ENCODE peak calls at places on chromosome 3, in six cellular contexts. L is foreskin fibroblast, F is esophagus squamous epithelium, Y is heart right ventricle, Z is BE2C, M is cardiac muscle cell. V is an unnamed sample.

GRCh38 chr3:82587174-82587573 is 825.7 kb upstream of the GBE1 start:
- DNase-seq in L (no peak), Z (no peak), M (no peak), Y (no peak), F (no peak), V (no peak)

GRCh38 chr3:42189071-42189470 is 76.9 kb downstream of the CCK start:
- DNase-seq in Y (peak), L (no peak), F (no peak), M (no peak), Z (no peak), V (no peak)

GRCh38 chr3:61802772-61803171 is 241.4 kb downstream of the PTPRG start:
- DNase-seq in L (no peak), M (no peak), Y (no peak), F (no peak), Z (no peak), V (no peak)

GRCh38 chr3:17125738-17126137 is 241.0 kb downstream of the PLCL2 start:
- DNase-seq in F (no peak), Z (no peak), L (no peak), M (no peak), Y (no peak), V (no peak)

GRCh38 chr3:49401758-49402157 is 10.0 kb downstream of the RHOA start:
- DNase-seq in L (no peak), F (no peak), M (no peak), Y (no peak), Z (no peak), V (no peak)

GRCh38 chr3:177358085-177358967 is 161.0 kb upstream of the TBL1XR1 start:
- DNase-seq in F (peak), Y (peak), L (peak), Z (peak), M (peak), V (peak)

GRCh38 chr3:57682284-57682683 is 10.6 kb downstream of the DENND6A start:
- DNase-seq in F (no peak), Y (no peak), L (no peak), Z (no peak), M (no peak), V (peak)

GRCh38 chr3:129413687-129414506 is 14.5 kb downstream of the EFCAB12 start:
- DNase-seq in Z (no peak), M (no peak), Y (no peak), F (no peak), L (peak), V (peak)

GRCh38 chr3:103067963-103068362 is 633.1 kb downstream of the ZPLD1 start:
- DNase-seq in M (no peak), Z (no peak), Y (no peak), F (no peak), L (no peak), V (no peak)

GRCh38 chr3:3998140-3998977 is 199.1 kb downstream of the LRRN1 start:
- DNase-seq in Y (no peak), L (no peak), M (peak), Z (no peak), F (no peak), V (no peak)

GRCh38 chr3:24662449-24663345 is 168.0 kb upstream of the THRB start:
- DNase-seq in Z (no peak), M (no peak), L (no peak), F (no peak), Y (no peak), V (no peak)

GRCh38 chr3:37279226-37279625 is 104.8 kb upstream of the LRRFIP2 start:
- DNase-seq in Z (no peak), F (no peak), L (peak), Y (no peak), M (no peak), V (no peak)

GRCh38 chr3:124441766-124442165 is 288.5 kb upstream of the UMPS start:
- DNase-seq in M (no peak), Z (no peak), L (no peak), F (no peak), Y (no peak), V (no peak)

GRCh38 chr3:194548346-194549321 is 61.8 kb upstream of the ATP13A3 start:
- DNase-seq in M (no peak), Z (no peak), Y (no peak), F (no peak), L (no peak), V (no peak)

GRCh38 chr3:39147711-39148115 is 5.7 kb downstream of the CSRNP1 start:
- DNase-seq in Z (no peak), F (no peak), M (no peak), Y (peak), L (peak), V (no peak)

GRCh38 chr3:109597438-109597837 is 260.1 kb upstream of the DPPA4 start:
- DNase-seq in M (no peak), F (no peak), Z (no peak), Y (no peak), L (no peak), V (no peak)

GRCh38 chr3:15348246-15348645 is 15.9 kb upstream of the SH3BP5 start:
- DNase-seq in M (no peak), Z (no peak), L (no peak), F (no peak), Y (no peak), V (no peak)

GRCh38 chr3:132536442-132537153 is 60.5 kb upstream of the ACKR4 start:
- DNase-seq in M (no peak), F (no peak), L (no peak), Z (no peak), Y (no peak), V (peak)

GRCh38 chr3:111895079-111895478 is 36.0 kb downstream of the PHLDB2 start:
- DNase-seq in L (peak), M (peak), Z (no peak), Y (no peak), F (no peak), V (peak)

GRCh38 chr3:79204351-79204750 is 563.4 kb downstream of the ROBO1 start:
- DNase-seq in L (no peak), F (no peak), M (no peak), Z (no peak), Y (no peak), V (no peak)

GRCh38 chr3:58528629-58529028 is 8.4 kb downstream of the ACOX2 start:
- DNase-seq in Z (peak), M (peak), Y (peak), L (peak), F (no peak), V (peak)

GRCh38 chr3:42850263-42850662 is 25.4 kb downstream of the CYP8B1 start:
- DNase-seq in L (no peak), Y (no peak), F (no peak), M (no peak), Z (no peak), V (no peak)

GRCh38 chr3:109115451-109115850 is 2.5 kb downstream of the MORC1 start:
- DNase-seq in L (no peak), F (no peak), Y (no peak), M (no peak), Z (no peak), V (no peak)

GRCh38 chr3:22296641-22297040 is 545.6 kb upstream of the ZNF385D start:
- DNase-seq in Z (no peak), M (no peak), F (no peak), L (peak), Y (no peak), V (peak)

GRCh38 chr3:9151240-9151639 is 98.2 kb downstream of the SRGAP3 start:
- DNase-seq in Y (no peak), L (no peak), F (no peak), Z (no peak), M (no peak), V (no peak)

DNA sequence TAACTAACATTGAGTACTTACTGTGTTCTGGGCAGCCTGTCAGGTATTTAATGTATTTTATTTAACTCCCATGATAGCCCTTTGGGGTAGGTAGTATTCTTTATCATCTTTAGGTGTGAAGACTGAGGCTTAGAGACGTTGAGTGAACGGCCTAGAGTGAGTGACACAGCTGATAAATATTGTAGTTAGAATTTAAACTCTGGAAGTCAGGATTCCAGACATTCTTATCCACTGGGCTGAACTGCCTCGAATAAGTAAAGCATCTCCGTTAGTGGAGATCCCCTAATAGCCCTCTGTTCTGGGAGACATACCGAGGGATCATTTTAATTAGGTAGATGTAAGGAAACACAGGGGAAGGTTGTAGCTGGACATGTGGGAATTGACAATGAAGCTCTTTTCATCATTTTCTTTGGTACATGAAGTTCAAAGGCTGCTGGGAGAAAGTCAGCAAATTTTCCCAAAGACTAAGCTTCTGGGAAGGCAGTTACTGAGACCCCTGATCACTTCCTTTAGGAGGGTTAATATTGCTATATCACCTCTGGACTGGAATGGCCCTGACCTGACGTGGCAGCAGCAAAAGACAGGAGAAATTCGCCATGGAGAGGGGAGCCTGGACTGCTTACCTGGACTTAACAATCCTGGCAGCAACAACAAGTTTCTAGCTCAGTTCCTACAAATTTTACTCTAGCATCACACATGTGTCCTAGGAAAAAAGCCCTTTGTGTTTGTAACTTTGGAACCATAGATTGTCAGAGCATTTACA is 11.7 kb upstream of the PDCD6IP start:
- DNase-seq in Z (no peak), M (peak), Y (no peak), F (no peak), L (no peak), V (no peak)
- H3K4me3 ChIP-seq in Z (peak), M (peak), Y (no peak), F (no peak), L (peak), V (peak)

DNA sequence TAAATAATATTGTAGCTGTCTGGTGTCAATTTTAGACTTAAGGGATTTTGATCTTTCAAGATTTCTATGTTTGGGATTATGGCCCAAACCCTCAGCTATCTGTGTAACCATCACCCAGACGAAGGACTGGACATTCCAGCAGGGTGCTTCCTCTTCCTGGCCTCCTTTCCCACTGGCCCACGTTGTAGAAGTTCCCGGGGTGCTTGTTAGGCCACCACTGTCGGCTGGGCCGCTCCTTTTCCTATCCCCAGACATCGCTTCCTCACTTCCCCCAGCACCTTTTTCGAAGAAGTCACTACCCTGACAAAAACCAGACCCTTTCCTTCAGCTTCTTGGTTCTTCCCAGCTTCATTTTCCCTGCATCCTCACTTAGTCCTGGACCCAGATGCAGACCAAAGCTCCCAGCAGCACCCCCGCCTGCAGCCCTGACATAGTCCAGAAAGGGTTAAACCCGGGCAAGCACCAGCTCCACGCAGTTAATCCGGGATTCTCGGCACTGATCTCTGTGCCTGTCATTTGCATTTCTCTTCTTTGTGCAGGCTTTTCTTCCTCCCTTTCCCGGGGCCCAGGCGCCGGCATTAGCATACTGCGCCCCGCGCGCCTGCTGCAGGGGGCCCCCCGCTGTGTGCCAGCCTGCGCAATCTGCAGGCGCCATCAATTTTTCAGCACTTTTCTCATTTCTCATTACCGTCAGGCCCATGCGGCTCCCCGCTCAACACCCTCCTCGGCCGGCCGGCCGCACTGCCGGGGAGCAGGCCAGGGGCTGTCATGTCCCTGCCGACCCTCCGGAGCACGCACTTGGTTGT is 90.6 kb downstream of the ZNF621 start:
- DNase-seq in M (peak), Z (peak), F (no peak), Y (no peak), L (no peak), V (no peak)
- TF ChIP-seq CTCF in M (no peak), Z (no peak), F (no peak), Y (no peak), L (no peak), V (no peak)

DNA sequence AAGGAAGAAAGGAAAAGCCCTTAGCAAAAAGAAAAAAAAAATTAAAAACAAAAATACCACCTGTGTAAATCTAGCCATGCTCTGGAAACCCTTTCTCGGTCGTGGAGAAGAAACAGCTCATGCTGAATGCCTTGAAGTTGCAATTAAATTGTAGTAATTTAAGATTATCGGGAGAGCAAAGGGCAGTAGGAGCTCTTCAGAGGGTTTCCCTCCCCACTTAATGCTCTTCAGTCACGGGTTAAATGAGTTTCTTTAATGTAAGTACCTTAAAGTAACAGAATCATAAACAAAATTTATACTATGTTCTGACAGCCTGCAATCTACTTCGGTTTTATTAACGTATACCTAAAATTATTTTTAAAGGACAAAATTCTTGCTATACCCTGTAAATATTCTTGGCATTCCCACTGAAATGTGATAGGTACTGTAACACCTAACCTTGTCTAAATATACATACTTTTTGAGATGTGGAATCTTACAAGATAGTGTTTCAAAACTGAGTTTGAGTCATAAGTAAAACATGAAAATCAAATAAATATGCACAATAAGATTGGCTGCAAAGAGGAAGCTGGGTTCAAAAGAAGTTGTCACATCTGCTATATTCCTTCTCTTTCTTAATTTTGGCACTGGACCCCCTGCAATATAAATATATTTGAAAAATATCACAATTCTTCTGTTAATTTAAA is 5.3 kb downstream of the FOXP1 start:
- DNase-seq in Y (no peak), M (no peak), L (no peak), F (no peak), Z (no peak), V (peak)
- H3K4me3 ChIP-seq in Y (no peak), M (peak), L (no peak), F (no peak), Z (no peak), V (peak)

GRCh38 chr3:190322604-190323240 is 476 bp upstream of the CLDN1 start:
- DNase-seq in Y (no peak), L (no peak), M (no peak), F (no peak), Z (no peak), V (no peak)
- TF ChIP-seq CTCF in Y (peak), L (no peak), M (no peak), F (no peak), Z (no peak), V (no peak)

GRCh38 chr3:101673953-101674352 is 3.0 kb downstream of the ZBTB11 start:
- DNase-seq in F (no peak), Y (no peak), Z (no peak), L (no peak), M (no peak), V (no peak)

GRCh38 chr3:101676219-101676764 is 640 bp downstream of the ZBTB11 start:
- DNase-seq in F (no peak), Y (peak), Z (peak), L (peak), M (peak), V (peak)

GRCh38 chr3:101676765-101677435 is at the start of gene ZBTB11:
- DNase-seq in L (peak), Z (peak), F (no peak), Y (peak), M (peak), V (peak)

GRCh38 chr3:101675709-101676218 is 1.2 kb downstream of the ZBTB11 start:
- DNase-seq in F (no peak), Z (peak), L (no peak), Y (peak), M (peak), V (no peak)

GRCh38 chr3:101674518-101674917 is 2.4 kb downstream of the ZBTB11 start:
- DNase-seq in F (no peak), M (no peak), Z (no peak), Y (no peak), L (no peak), V (no peak)
- H3K4me3 ChIP-seq in F (no peak), M (no peak), Z (no peak), Y (no peak), L (no peak), V (no peak)

DNA sequence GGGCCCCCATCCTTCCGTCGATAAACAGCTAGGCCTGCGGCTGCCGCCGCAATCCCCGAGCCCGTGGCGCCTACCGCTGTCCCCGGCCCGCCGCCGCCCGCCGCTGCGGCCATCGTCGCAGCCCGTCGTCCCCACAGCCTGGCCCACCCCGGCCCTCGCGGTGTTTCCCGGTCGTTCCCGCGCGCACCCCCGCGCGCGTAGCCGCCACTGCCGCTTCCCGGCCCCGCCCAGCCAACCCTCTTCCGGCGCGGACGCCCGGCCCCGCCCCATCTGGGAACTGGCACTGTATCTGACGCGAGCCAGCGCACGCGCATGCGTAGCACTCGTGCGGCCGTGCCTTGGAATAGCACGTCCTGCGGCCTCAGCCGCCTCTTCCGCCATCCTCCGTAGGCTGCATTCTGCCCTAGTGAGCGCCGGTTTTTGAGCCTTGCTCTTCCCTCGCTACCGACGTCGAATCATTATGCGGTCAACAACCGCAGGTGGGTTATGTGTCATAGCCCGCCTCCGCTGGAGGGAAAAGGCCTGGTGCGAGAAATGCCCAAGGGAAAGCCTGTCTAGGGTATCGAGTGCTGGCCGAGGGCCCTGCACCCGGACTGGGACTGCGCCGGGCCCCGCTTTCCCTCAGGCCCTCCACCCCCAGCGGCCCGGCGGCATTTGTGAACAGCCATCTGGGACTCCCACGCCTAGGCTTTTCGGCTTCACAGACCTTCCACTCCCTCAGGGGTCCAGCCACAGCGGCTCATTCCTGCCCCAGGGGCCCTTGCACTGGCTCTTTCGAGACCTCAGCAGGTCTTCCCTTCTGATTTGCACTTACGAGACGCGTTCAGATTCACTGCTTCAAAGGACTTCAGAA is at the start of gene SMARCC1:
- DNase-seq in Z (peak), F (peak), M (peak), Y (peak), L (peak), V (peak)
- TF ChIP-seq CTCF in Z (no peak), F (no peak), M (no peak), Y (no peak), L (no peak), V (peak)

DNA sequence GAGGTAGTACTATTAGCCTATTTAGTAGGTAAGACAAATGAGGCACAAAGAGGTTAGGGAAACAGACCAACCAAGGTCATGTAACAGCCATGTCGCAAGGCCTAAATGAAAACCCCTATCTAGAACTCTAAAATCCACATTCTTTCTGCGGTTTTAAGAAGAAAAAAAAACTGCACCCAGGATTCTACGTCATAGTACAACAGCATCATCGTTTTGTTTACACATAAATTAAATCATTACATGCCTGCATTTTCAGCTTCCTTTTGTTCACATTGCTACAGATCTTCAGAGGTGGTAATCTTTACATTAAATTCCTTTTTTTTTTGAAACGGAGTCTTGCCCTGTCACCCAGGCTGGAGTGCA is 548 bp upstream of the PSMD6 start:
- DNase-seq in F (no peak), L (no peak), Z (no peak), M (no peak), Y (no peak), V (peak)
- H3K4me3 ChIP-seq in F (peak), L (no peak), Z (peak), M (no peak), Y (no peak), V (no peak)

GRCh38 chr3:142152349-142152748 is 3.0 kb upstream of the TFDP2 start:
- DNase-seq in F (no peak), Z (peak), Y (no peak), M (peak), L (no peak), V (no peak)
- TF ChIP-seq CTCF in F (no peak), Z (peak), Y (no peak), M (no peak), L (no peak), V (no peak)